ENCODE peak calls at places on chromosomes 13 and 19, in eight cellular contexts. S, K, Q, H, Y, B, X and Z are unnamed samples. For H3K36me3, the result is how much of the 10 kb centered on the place peaks cover.

GRCh38 chr19:55641376-55642152 is 762 bp downstream of the ZNF580 start:
- DNase-seq in S (peak), K (no peak), Q (peak), H (peak), Y (no peak), B (no peak), X (no peak), Z (no peak)

GRCh38 chr19:2807379-2808128 is 12.1 kb upstream of the ZNF554 start:
- DNase-seq in S (no peak), K (peak), Q (no peak), H (no peak), Y (no peak), B (no peak), X (no peak), Z (no peak)

GRCh38 chr19:50432221-50432626 is 468 bp upstream of the MYBPC2 start:
- DNase-seq in S (peak), K (no peak), Q (peak), H (peak), Y (peak), B (no peak), X (peak), Z (no peak)

GRCh38 chr19:13068064-13068807 is 34.4 kb downstream of the LYL1 start:
- DNase-seq in S (no peak), K (no peak), Q (no peak), H (no peak), Y (no peak), B (no peak), X (no peak), Z (no peak)

GRCh38 chr13:28741080-28741479 is 22.3 kb upstream of the SLC46A3 start:
- DNase-seq in S (no peak), K (no peak), Q (no peak), H (no peak), Y (no peak), B (no peak), X (no peak), Z (no peak)

GRCh38 chr19:1264801-1265610 is 4.1 kb upstream of the CIRBP start:
- DNase-seq in S (peak), K (peak), Q (peak), H (peak), Y (peak), B (no peak), X (peak), Z (no peak)

GRCh38 chr13:33033361-33033812 is 17.2 kb downstream of the KL start:
- DNase-seq in S (no peak), K (no peak), Q (no peak), H (no peak), Y (no peak), B (no peak), X (peak), Z (no peak)

GRCh38 chr19:55147408-55148251 is 1.4 kb downstream of the TNNT1 start:
- DNase-seq in S (peak), K (no peak), Q (no peak), H (no peak), Y (peak), B (no peak), X (no peak), Z (no peak)

GRCh38 chr19:41325640-41325946 is 15.6 kb downstream of the CCDC97 start:
- DNase-seq in S (no peak), K (no peak), Q (no peak), H (no peak), Y (no peak), B (no peak), X (no peak), Z (no peak)

GRCh38 chr13:97881556-97881955 is 71.9 kb upstream of the IPO5 start:
- DNase-seq in S (no peak), K (no peak), Q (no peak), H (no peak), Y (no peak), B (no peak), X (no peak), Z (no peak)

GRCh38 chr13:68810660-68811059 is 1297.0 kb upstream of the ATXN8OS start:
- DNase-seq in S (peak), K (no peak), Q (no peak), H (no peak), Y (no peak), B (no peak), X (peak), Z (no peak)

GRCh38 chr13:60990032-60990733 is 425.5 kb downstream of the PCDH20 start:
- DNase-seq in S (peak), K (no peak), Q (no peak), H (no peak), Y (peak), B (peak), X (no peak), Z (no peak)

GRCh38 chr13:40640845-40641458 is 25.5 kb downstream of the FOXO1 start:
- DNase-seq in S (no peak), K (no peak), Q (no peak), H (no peak), Y (no peak), B (no peak), X (no peak), Z (no peak)

DNA sequence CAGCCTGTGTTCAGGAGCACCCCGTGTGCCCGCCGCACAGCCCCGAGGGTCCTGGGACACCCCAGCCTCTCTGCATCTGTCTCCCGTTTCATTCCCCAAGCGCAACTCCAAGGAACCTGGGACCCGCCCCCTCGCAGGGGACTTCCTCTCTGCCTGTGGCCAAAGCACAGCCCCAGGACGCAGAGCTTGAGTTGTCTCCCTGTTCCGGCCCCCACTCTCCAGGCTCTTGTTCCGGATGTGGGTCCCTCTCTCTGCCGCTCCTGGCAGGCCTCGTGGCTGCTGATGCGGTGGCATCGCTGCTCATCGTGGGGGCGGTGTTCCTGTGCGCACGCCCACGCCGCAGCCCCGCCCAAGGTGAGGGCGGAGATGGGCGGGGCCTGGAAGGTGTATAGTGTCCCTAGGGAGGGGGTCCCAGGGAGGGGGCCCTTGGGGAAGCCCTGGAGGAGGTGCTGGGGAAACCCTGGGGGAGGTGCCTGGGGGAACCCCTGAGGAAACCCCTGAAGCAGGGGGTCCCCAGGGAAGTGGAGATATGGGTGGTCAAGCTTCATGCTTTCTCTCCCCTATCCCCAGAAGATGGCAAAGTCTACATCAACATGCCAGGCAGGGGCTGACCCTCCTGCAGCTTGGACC is 1.3 kb downstream of the HCST start:
- DNase-seq in S (peak), K (peak), Q (peak), H (peak), Y (peak), B (peak), X (peak), Z (no peak)
- H3K9ac ChIP-seq in S (no peak), K (no peak), Q (peak), H (peak), Y (no peak), B (peak), X (no peak), Z (no peak)

GRCh38 chr19:10752237-10752912 is 34.5 kb downstream of the DNM2 start:
- DNase-seq in S (no peak), K (no peak), Q (no peak), H (no peak), Y (no peak), B (no peak), X (no peak), Z (no peak)
- H3K4me3 ChIP-seq in S (no peak), K (no peak), Q (no peak), H (no peak), Y (no peak), B (no peak), X (no peak), Z (no peak)

DNA sequence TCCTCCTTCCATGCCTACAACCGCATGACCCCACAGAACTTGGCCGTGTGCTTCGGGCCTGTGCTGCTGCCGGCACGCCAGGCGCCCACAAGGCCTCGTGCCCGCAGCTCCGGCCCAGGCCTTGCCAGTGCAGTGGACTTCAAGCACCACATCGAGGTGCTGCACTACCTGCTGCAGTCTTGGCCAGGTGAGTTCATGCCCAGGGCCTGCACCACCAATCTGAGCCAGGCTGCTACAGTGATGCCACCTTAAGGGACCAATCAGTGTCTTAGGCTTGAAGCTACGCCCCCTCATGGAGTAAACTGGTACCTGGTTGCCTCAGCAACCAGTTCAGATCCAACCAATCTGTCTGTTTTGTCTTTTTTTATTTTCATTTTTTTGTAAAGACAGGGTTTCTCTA is 5.2 kb downstream of the SYDE1 start:
- DNase-seq in S (no peak), K (no peak), Q (peak), H (no peak), Y (peak), B (no peak), X (no peak), Z (no peak)
- H3K36me3 ChIP-seq in S (under half), K (under half), Q (under half), H (half or more), Y (half or more), B (half or more), X (half or more), Z (under half)

DNA sequence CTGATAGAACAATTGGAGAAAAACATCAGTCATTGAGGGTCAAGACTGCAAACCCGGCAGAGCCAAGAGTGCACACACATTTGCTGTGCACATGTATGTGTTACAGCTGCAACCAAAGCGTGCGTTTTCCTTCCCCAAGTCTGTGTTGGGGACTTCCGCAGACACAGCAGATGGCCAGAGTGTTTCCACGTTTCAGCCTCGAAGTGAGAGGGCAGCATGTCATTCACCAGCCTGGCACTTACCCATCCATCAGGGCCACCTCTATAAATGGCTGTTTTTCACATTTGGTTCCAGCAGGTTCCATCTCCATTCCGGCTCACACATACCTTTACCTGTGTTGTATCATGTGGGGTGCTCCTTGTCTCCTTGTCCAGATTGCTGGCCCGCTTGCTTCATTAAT is 193.0 kb downstream of the TM9SF2 start:
- DNase-seq in S (no peak), K (no peak), Q (no peak), H (no peak), Y (no peak), B (no peak), X (no peak), Z (no peak)
- H3K9ac ChIP-seq in S (no peak), K (no peak), Q (no peak), H (no peak), Y (no peak), B (no peak), X (no peak), Z (no peak)

DNA sequence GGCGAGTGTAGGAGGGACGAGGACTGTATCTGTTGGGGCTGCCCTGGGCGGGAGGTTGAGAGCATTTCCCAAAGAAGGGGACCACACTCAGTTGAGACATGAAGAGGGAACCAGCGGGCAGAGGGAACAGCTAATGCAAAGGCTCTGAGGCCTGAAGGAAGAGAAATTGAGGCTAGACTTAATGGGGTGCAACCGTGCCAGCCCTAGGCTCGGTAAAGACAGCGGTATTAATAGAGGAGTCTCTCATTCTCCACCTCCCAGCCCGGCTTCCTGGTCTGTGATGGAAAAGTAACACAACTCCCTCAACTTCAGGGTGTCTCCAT is 1.2 kb downstream of the MPV17L2 start:
- DNase-seq in S (no peak), K (no peak), Q (peak), H (no peak), Y (no peak), B (no peak), X (no peak), Z (no peak)
- H3K4me3 ChIP-seq in S (peak), K (peak), Q (peak), H (peak), Y (peak), B (peak), X (peak), Z (peak)

GRCh38 chr13:27251166-27252088 is at the start of gene RPL21:
- DNase-seq in S (peak), K (peak), Q (peak), H (peak), Y (peak), B (peak), X (peak), Z (peak)
- H3K36me3 ChIP-seq in S (under half), K (under half), Q (under half), H (under half), Y (under half), B (under half), X (under half), Z (under half)

DNA sequence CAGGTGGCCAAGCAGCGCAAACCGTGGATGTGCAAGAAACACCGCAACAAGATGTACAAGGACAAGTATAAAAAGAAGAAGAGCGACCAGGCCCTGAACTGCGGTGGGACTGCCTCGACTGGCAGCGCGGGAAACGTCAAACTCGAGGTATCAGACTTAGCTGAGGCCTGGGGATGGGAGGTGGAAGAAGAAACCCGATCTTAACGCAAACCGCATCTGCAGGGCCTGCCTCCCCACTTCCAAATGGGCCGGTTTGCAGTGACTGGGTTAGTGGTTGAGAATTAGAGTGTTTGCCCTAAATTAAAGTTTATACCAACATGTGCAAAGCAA is 754 bp downstream of the RFXAP start:
- DNase-seq in S (peak), K (no peak), Q (peak), H (peak), Y (no peak), B (no peak), X (no peak), Z (no peak)
- H3K9ac ChIP-seq in S (peak), K (peak), Q (peak), H (peak), Y (no peak), B (peak), X (peak), Z (peak)

GRCh38 chr13:50081106-50081898 is 66.1 kb downstream of the KCNRG start:
- DNase-seq in S (peak), K (peak), Q (peak), H (no peak), Y (peak), B (no peak), X (peak), Z (no peak)

GRCh38 chr13:50080856-50081105 is 65.5 kb downstream of the KCNRG start:
- DNase-seq in S (no peak), K (no peak), Q (peak), H (no peak), Y (no peak), B (no peak), X (no peak), Z (no peak)

GRCh38 chr13:50081899-50082425 is 66.7 kb downstream of the KCNRG start:
- DNase-seq in S (peak), K (peak), Q (peak), H (peak), Y (peak), B (peak), X (peak), Z (peak)

GRCh38 chr13:50082426-50083283 is 67.4 kb downstream of the KCNRG start:
- DNase-seq in S (peak), K (peak), Q (peak), H (peak), Y (peak), B (no peak), X (peak), Z (no peak)

DNA sequence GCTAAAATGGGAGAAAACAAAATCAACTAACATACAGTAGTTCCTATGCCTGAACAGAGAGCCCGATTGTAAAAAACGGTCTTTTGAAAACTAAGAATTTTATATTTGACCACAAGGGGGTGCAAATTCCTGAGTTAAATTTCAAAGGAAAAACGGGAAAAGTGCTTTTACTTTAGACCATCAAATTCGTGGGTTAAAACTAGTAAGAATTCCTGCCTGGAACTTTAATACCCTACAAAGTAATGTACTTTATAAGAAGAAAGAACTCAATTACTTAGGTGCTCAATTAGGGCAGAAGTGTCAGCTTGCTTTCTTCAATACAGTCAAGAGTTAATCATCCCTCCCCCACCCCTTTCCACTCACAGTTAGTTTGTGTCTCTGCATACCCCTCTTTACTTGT is 69.8 kb downstream of the KCNRG start:
- DNase-seq in S (peak), K (no peak), Q (peak), H (no peak), Y (no peak), B (no peak), X (peak), Z (no peak)
- H3K4me3 ChIP-seq in S (peak), K (peak), Q (peak), H (no peak), Y (no peak), B (no peak), X (no peak), Z (peak)

DNA sequence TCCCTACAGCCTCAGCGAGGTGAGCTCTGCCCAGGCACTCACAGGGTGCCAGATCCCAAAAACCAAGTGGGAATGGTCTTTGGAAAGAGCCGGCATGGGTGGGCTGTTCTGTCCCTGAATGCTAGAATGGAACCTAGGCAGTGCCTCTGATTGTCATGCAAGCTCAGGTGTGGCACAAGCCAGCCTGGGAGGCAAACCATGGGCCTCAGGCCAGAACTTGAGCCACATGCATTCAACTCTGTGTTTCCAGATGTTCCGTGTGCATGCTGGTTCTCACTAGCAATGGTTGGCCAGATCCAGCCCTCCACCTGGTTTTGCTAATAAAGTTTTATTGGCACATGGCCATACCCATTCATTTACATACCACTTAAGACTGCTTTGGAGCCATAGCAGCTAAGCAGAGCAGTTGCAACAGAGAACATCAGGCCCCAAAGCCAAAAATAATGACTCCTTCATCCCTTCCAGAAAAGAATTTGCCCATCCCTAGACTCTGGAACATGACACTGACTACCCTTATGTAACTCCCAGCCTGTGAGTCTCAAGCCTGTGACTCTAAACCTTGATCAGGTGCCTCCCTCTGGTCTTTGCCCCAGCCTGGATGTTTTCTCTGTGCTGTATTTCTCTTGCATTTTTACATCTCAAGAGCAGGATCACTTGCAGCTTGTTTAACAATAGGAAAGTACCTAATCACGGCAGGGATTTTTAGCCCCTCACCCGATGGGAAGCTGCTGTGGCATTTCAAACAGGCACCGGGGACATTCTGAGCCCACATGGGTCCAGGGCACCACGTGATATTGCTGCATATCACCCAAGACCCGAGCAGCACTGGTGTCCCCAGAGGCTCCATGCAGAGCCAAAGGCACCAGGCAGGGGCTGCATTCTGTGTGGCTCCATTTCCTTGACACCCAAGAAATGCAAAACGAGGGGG is 55.4 kb upstream of the USE1 start:
- DNase-seq in S (no peak), K (no peak), Q (peak), H (no peak), Y (peak), B (peak), X (peak), Z (no peak)
- H3K36me3 ChIP-seq in S (under half), K (under half), Q (half or more), H (under half), Y (under half), B (under half), X (half or more), Z (under half)